ENCODE peak calls at places on chromosomes 12 and 14, in nine cellular contexts. I is omental fat pad, W is sigmoid colon, T is ovary, N is IMR-90, E is neural crest cell, X is Calu3, H is B cell, U is endothelial cell. L is an unnamed sample.

GRCh38 chr14:85024931-85025330 is 505.0 kb upstream of the FLRT2 start:
- DNase-seq in H (no peak), N (no peak), U (no peak), T (no peak), W (no peak), E (no peak), I (no peak), X (no peak), L (no peak)

GRCh38 chr12:107480836-107481608 is 204.6 kb upstream of the PWP1 start:
- DNase-seq in H (no peak), U (no peak), N (no peak), E (no peak), W (no peak), X (no peak), T (no peak), I (no peak), L (no peak)

GRCh38 chr12:121009744-121010143 is 6.5 kb downstream of the C12orf43 start:
- DNase-seq in N (peak; percentile 42), I (no peak), U (no peak), H (no peak), W (no peak), X (peak; percentile 76), E (peak; percentile 14), T (no peak), L (no peak)

GRCh38 chr14:75247286-75247922 is 31.2 kb upstream of the FOS start:
- DNase-seq in N (no peak), E (no peak), U (no peak), I (no peak), T (no peak), X (no peak), H (no peak), W (no peak), L (peak; percentile 39)

GRCh38 chr14:61854898-61855297 is 92.7 kb downstream of the SNAPC1 start:
- DNase-seq in W (no peak), H (no peak), E (no peak), N (no peak), I (no peak), T (no peak), U (no peak), X (no peak), L (no peak)

GRCh38 chr12:75994069-75994740 is 37.4 kb downstream of the PHLDA1 start:
- DNase-seq in T (no peak), W (no peak), N (no peak), U (no peak), X (no peak), H (no peak), I (no peak), E (no peak), L (no peak)

GRCh38 chr12:54304187-54304810 is 3.5 kb upstream of the NFE2 start:
- DNase-seq in X (peak; percentile 88), W (peak; percentile 71), T (peak; percentile 49), U (peak; percentile 22), E (no peak), H (peak; percentile 68), N (no peak), I (peak; percentile 47), L (no peak)

GRCh38 chr12:68432622-68433021 is 100.5 kb upstream of the MDM1 start:
- DNase-seq in H (no peak), T (no peak), W (no peak), I (no peak), N (peak; percentile 39), E (no peak), U (no peak), X (no peak), L (no peak)

GRCh38 chr12:96327346-96327745 is 72.9 kb downstream of the CDK17 start:
- DNase-seq in U (no peak), E (no peak), X (no peak), H (peak; percentile 43), N (no peak), I (no peak), W (no peak), T (no peak), L (peak; percentile 23)

GRCh38 chr14:92513204-92513965 is at the start of gene RIN3:
- DNase-seq in U (peak; percentile 72), T (peak; percentile 49), W (peak; percentile 81), X (peak; percentile 47), E (peak; percentile 52), I (no peak), N (peak; percentile 65), H (no peak), L (peak; percentile 74)

GRCh38 chr14:39582028-39582654 is 149.9 kb upstream of the FBXO33 start:
- DNase-seq in H (no peak), W (no peak), T (no peak), U (no peak), X (no peak), I (no peak), E (no peak), N (no peak), L (no peak)

GRCh38 chr12:46388427-46388992 is 15.9 kb upstream of the SLC38A2 start:
- DNase-seq in H (peak; percentile 59), T (no peak), X (no peak), N (peak; percentile 71), I (no peak), U (no peak), W (no peak), E (no peak), L (peak; percentile 20)

GRCh38 chr12:108578813-108579212 is 16.4 kb downstream of the ISCU start:
- DNase-seq in I (no peak), E (no peak), W (no peak), H (no peak), N (no peak), X (no peak), U (no peak), T (no peak), L (no peak)
- TF ChIP-seq CTCF in I (no peak), E (no peak), W (no peak), H (no peak), N (no peak), X (no peak), U (no peak), T (no peak), L (no peak)

GRCh38 chr12:50215033-50215432 is 47.9 kb upstream of the CERS5 start:
- DNase-seq in X (no peak), N (peak; percentile 39), H (no peak), E (no peak), I (no peak), W (no peak), T (no peak), U (no peak), L (no peak)

GRCh38 chr12:50214018-50214417 is 46.8 kb upstream of the CERS5 start:
- DNase-seq in U (no peak), X (no peak), E (no peak), I (no peak), W (no peak), N (no peak), H (no peak), T (no peak), L (no peak)

GRCh38 chr12:50212071-50212467 is 44.9 kb upstream of the CERS5 start:
- DNase-seq in W (no peak), X (no peak), N (no peak), U (no peak), T (no peak), E (no peak), I (no peak), H (no peak), L (no peak)

GRCh38 chr12:50213439-50213838 is 46.3 kb upstream of the CERS5 start:
- DNase-seq in T (no peak), E (no peak), U (no peak), N (no peak), H (no peak), W (no peak), X (no peak), I (no peak), L (no peak)

GRCh38 chr12:50211392-50212070 is 44.4 kb upstream of the CERS5 start:
- DNase-seq in W (no peak), N (no peak), U (no peak), E (no peak), I (no peak), X (no peak), H (no peak), T (no peak), L (no peak)
- TF ChIP-seq CTCF in W (no peak), N (no peak), U (no peak), E (no peak), I (no peak), X (no peak), H (no peak), T (no peak), L (no peak)

GRCh38 chr14:24233538-24233866 is 773 bp downstream of the GMPR2 start:
- DNase-seq in X (no peak), H (no peak), N (no peak), W (no peak), I (no peak), T (no peak), E (no peak), U (no peak), L (no peak)
- TF ChIP-seq CTCF in X (no peak), H (no peak), N (no peak), W (no peak), I (no peak), T (no peak), E (no peak), U (no peak), L (no peak)

GRCh38 chr14:21070083-21070609 is at the start of gene ARHGEF40:
- DNase-seq in H (no peak), W (no peak), I (no peak), T (peak; percentile 76), N (peak; percentile 33), U (peak; percentile 38), E (peak; percentile 62), X (peak; percentile 65), L (peak; percentile 48)

GRCh38 chr14:21072102-21072501 is 2.0 kb downstream of the ARHGEF40 start:
- DNase-seq in H (no peak), X (no peak), U (no peak), I (no peak), W (no peak), T (peak; percentile 37), N (peak; percentile 81), E (no peak), L (no peak)

GRCh38 chr14:21072781-21073339 is 2.8 kb downstream of the ARHGEF40 start:
- DNase-seq in I (no peak), X (no peak), T (no peak), E (no peak), H (no peak), U (no peak), W (no peak), N (no peak), L (no peak)

GRCh38 chr14:21070610-21071224 is 613 bp downstream of the ARHGEF40 start:
- DNase-seq in I (no peak), T (peak; percentile 63), E (peak; percentile 60), W (no peak), H (no peak), X (peak; percentile 37), N (peak; percentile 46), U (peak; percentile 51), L (peak; percentile 50)

DNA sequence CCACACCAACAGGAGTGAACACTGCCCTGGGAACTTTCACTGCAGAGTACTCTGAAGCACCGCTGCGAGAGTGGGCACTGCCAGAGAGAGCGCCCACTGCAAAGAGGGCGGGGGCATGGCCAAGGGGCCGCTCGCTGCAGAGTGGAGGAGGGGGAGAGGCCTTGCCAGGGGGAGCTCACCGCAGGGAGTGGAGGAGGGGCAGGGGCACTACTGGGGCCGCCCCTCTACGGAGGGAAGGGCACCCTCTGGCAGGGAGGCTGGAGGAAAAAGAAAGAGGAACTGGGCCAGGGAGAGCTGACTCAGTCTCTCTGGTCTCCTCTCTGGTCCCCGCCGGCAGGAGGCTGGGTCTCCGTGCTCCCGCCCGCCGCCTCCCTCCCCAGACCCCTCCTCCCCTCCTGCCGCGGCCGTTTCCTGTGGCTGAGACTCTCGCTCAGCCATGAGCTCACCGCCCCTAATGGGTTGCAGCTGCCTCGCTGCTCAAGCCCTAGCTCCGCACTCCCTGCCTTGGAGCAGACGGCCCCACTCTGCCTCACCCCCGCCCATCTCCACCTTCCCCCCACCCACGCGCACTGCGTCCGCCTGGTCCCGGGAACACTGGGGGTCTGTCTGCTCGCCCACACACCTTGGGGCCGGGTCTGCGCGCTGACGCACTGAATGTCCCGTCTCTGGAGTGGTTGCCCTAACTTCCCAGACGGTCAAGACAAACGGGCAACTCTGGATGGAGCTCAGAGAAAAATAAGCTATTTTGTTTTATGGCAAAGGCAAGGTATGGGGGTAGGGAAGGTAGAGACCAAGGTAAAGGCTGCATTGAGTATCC is 1.3 kb downstream of the ARHGEF40 start:
- DNase-seq in U (peak; percentile 73), W (peak; percentile 94), H (peak; percentile 76), N (peak; percentile 95), X (peak; percentile 58), T (peak; percentile 85), I (no peak), E (peak; percentile 62), L (peak; percentile 88)
- TF ChIP-seq CTCF in U (no peak), W (no peak), H (no peak), N (no peak), X (no peak), T (no peak), I (no peak), E (no peak), L (no peak)

L was measured in GM10248.